ENCODE peak calls at places on chromosomes 4 and X, in five cellular contexts. G, F, P, M and T are unnamed samples.

GRCh38 chrX:137519459-137519858 is 46.5 kb upstream of the ZIC3 start:
- DNase-seq in G (no peak), F (no peak), P (no peak), M (no peak), T (no peak)

GRCh38 chr4:115834441-115834840 is 721.0 kb upstream of the NDST4 start:
- DNase-seq in G (no peak), F (no peak), P (no peak), M (no peak), T (no peak)

GRCh38 chrX:8003147-8003883 is 76.1 kb upstream of the PNPLA4 start:
- DNase-seq in G (no peak), F (no peak), P (no peak), M (peak), T (no peak)

GRCh38 chr4:40316333-40316781 is 18.8 kb upstream of the CHRNA9 start:
- DNase-seq in G (peak), F (peak), P (peak), M (no peak), T (peak)

GRCh38 chrX:85828771-85829170 is 218.6 kb downstream of the CHM start:
- DNase-seq in G (no peak), F (no peak), P (no peak), M (no peak), T (no peak)

GRCh38 chr4:38192516-38192915 is 232.3 kb downstream of the PTTG2 start:
- DNase-seq in G (no peak), F (no peak), P (no peak), M (no peak), T (no peak)

GRCh38 chr4:21470531-21470930 is 478.0 kb downstream of the KCNIP4 start:
- DNase-seq in G (peak), F (peak), P (peak), M (no peak), T (peak)

GRCh38 chr4:132572210-132572609 is 576.9 kb upstream of the PCDH10 start:
- DNase-seq in G (no peak), F (peak), P (peak), M (no peak), T (no peak)

GRCh38 chr4:69764311-69764710 is 3.9 kb upstream of the SULT1B1 start:
- DNase-seq in G (no peak), F (peak), P (peak), M (no peak), T (peak)

GRCh38 chr4:165369522-165369921 is 9.3 kb upstream of the CPE start:
- DNase-seq in G (no peak), F (peak), P (no peak), M (no peak), T (peak)

GRCh38 chr4:102036619-102037376 is 246.3 kb downstream of the BANK1 start:
- DNase-seq in G (peak), F (peak), P (peak), M (no peak), T (peak)

GRCh38 chr4:23039813-23040212 is 347.1 kb downstream of the GBA3 start:
- DNase-seq in G (no peak), F (no peak), P (no peak), M (no peak), T (no peak)

GRCh38 chrX:40304115-40304514 is 206.4 kb upstream of the BCOR start:
- DNase-seq in G (no peak), F (no peak), P (no peak), M (no peak), T (no peak)

GRCh38 chr4:73224886-73225285 is 33.7 kb downstream of the ANKRD17 start:
- DNase-seq in G (no peak), F (no peak), P (no peak), M (no peak), T (no peak)

GRCh38 chrX:139204903-139205667 is 325.5 kb upstream of the F9 start:
- DNase-seq in G (no peak), F (no peak), P (no peak), M (peak), T (no peak)

GRCh38 chrX:17547658-17548057 is 172.7 kb downstream of the NHS start:
- DNase-seq in G (peak), F (peak), P (peak), M (peak), T (peak)

GRCh38 chr4:124936427-124936826 is 223.9 kb upstream of the ANKRD50 start:
- DNase-seq in G (no peak), F (peak), P (peak), M (no peak), T (peak)

GRCh38 chr4:142823796-142824195 is 22.3 kb downstream of the INPP4B start:
- DNase-seq in G (no peak), F (no peak), P (no peak), M (no peak), T (no peak)

GRCh38 chr4:143410015-143410414 is 73.3 kb downstream of the GAB1 start:
- DNase-seq in G (no peak), F (no peak), P (no peak), M (no peak), T (no peak)

GRCh38 chrX:49308604-49309269 is 5.3 kb downstream of the GAGE10 start:
- DNase-seq in G (no peak), F (peak), P (peak), M (no peak), T (peak)

GRCh38 chrX:49995021-49995731 is 72.8 kb downstream of the CLCN5 start:
- DNase-seq in G (peak), F (peak), P (peak), M (no peak), T (peak)

GRCh38 chr4:111775908-111776307 is 369.3 kb upstream of the FAM241A start:
- DNase-seq in G (no peak), F (peak), P (no peak), M (no peak), T (peak)

GRCh38 chrX:110316351-110317078 is 1.4 kb downstream of the AMMECR1 start:
- DNase-seq in G (no peak), F (no peak), P (peak), M (no peak), T (peak)

GRCh38 chr4:183987529-183987946 is 82.4 kb downstream of the STOX2 start:
- DNase-seq in G (no peak), F (peak), P (peak), M (peak), T (peak)

GRCh38 chr4:28973591-28974350 is 1746.4 kb upstream of the PCDH7 start:
- DNase-seq in G (no peak), F (peak), P (no peak), M (no peak), T (peak)

GRCh38 chr4:71209161-71209560 is 129.7 kb upstream of the SLC4A4 start:
- DNase-seq in G (no peak), F (peak), P (peak), M (no peak), T (peak)

GRCh38 chr4:174023641-174024040 is 259.8 kb downstream of the FBXO8 start:
- DNase-seq in G (peak), F (no peak), P (no peak), M (no peak), T (peak)

GRCh38 chrX:7582191-7582590 is 260.8 kb upstream of the VCX start:
- DNase-seq in G (no peak), F (no peak), P (no peak), M (no peak), T (no peak)

GRCh38 chr4:173246719-173247118 is 78.1 kb downstream of the GALNT7 start:
- DNase-seq in G (no peak), F (no peak), P (no peak), M (no peak), T (no peak)

GRCh38 chr4:88857588-88857987 is 160.0 kb upstream of the NAP1L5 start:
- DNase-seq in G (no peak), F (no peak), P (no peak), M (no peak), T (no peak)

GRCh38 chrX:119870626-119871131 is 854 bp downstream of the RNF113A start:
- DNase-seq in G (no peak), F (no peak), P (peak), M (no peak), T (no peak)

GRCh38 chr4:81405900-81406401 is 65.8 kb downstream of the RASGEF1B start:
- DNase-seq in G (peak), F (peak), P (peak), M (no peak), T (peak)
- H3K4me3 ChIP-seq in G (no peak), F (no peak), P (no peak), M (no peak), T (no peak)

DNA sequence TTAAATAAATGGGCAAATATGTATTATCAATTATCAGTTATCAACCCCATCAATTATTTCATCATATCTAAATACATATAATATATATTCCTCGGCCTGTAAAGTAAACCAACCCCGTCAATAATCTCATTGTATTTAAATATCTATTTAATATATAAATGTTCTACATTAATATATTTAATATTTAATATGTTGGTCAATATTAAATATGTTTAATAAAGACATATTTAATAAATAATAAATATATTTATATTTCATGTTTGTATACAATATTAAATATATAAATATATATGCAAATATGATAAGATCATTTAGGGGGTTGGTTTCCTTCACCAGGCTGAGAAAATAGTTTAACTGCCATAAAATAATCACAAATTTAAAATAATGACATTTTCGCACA is 6.4 kb upstream of the TMEM144 start:
- DNase-seq in G (no peak), F (no peak), P (no peak), M (no peak), T (no peak)
- TF ChIP-seq CTCF in G (no peak), F (no peak), P (no peak), M (no peak), T (no peak)

DNA sequence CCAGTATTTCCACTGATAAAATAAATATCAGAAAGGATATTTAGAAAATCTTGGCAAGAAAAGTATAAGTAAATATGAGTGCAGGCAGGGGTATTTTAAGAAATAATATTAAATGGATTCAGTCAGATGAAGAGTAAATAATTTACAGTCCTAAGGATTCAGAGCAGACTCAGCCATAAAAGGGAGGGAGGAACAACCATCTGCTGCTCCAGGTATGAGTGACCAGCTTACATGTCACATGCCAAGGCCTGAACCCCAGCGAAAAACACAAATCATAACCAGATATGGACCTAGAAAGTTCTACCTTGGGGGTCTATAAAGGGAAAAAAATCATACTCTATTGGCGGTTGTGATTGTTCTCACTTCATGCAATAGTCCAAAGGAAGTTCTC is 166.8 kb downstream of the COL4A6 start:
- DNase-seq in G (no peak), F (no peak), P (no peak), M (no peak), T (no peak)
- H3K4me3 ChIP-seq in G (no peak), F (no peak), P (no peak), M (no peak), T (no peak)

GRCh38 chr4:8022767-8023695 is 83.4 kb upstream of the AFAP1 start:
- DNase-seq in G (no peak), F (no peak), P (no peak), M (no peak), T (no peak)

GRCh38 chr4:8024073-8024786 is 84.6 kb upstream of the AFAP1 start:
- DNase-seq in G (no peak), F (no peak), P (no peak), M (no peak), T (no peak)

GRCh38 chr4:8019396-8020365 is 80.0 kb upstream of the AFAP1 start:
- DNase-seq in G (no peak), F (no peak), P (no peak), M (peak), T (no peak)

GRCh38 chr4:8023696-8024033 is 84.0 kb upstream of the AFAP1 start:
- DNase-seq in G (no peak), F (no peak), P (no peak), M (no peak), T (no peak)

DNA sequence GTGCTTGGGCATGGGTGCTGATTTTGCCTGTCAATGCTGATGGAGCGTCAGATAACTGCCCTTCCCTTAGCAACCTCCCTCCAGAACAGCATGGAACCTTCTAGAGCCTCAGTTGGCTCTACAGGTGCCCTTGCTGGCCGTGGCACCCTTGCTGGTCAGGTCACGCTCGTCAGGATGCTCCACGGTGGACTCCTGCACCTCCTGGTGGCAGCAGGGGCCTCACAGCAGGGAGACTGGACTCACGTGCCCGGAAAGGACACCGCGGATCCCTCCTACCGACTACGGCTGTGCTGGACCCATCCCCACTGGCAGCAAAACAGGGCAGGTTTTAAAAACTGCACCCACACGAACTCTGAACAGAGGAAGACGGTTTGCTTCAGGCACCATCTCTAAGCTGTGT is 82.1 kb upstream of the AFAP1 start:
- DNase-seq in G (no peak), F (no peak), P (no peak), M (no peak), T (no peak)
- TF ChIP-seq CTCF in G (peak), F (peak), P (peak), M (no peak), T (no peak)

GRCh38 chr4:648579-649292 is 23.4 kb downstream of the PDE6B start:
- DNase-seq in G (no peak), F (no peak), P (no peak), M (peak), T (no peak)
- H3K4me3 ChIP-seq in G (no peak), F (no peak), P (no peak), M (no peak), T (no peak)

DNA sequence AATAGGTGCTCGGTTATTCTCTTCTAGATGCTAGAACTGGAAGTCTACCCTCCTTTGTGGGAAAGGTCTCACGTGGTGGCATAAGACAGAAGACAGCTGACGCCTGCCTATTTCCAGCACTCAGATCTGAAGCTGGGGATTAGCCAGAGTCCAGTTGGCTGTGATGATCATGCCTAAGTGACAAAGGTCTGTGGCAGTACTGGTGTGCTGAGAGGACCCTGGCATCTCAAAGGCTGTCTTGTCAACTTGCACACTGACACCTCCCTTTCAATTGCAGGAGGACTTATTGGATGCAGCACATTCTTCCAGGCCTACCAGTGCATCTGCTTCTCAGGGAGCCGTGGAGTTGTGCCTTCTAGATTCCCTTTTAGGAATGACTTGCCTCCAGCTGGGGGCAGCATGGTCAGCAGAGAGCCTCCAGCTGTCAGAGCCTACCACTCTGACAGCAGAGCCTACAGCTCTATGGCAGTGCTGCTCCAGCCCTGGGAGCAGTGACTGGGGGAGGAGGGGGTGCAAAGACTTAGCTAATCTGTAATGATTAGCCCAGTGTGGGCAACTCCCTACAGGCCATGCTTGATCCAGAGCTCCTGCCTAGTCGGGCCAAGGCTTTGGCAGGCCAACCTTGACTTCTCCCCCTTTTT is 13.6 kb upstream of the FGFBP2 start:
- DNase-seq in G (no peak), F (peak), P (no peak), M (no peak), T (peak)
- TF ChIP-seq CTCF in G (peak), F (peak), P (no peak), M (no peak), T (no peak)

GRCh38 chr4:80268936-80269335 is 2.5 kb downstream of the FGF5 start:
- DNase-seq in G (no peak), F (no peak), P (no peak), M (peak), T (no peak)
- H3K4me3 ChIP-seq in G (peak), F (no peak), P (peak), M (no peak), T (peak)